ENCODE peak calls at places on chromosomes 1 and 21, in four cellular contexts. N is heart right ventricle, G is GM23338, I is stomach. B is an unnamed sample. For H3K36me3, the result is how much of the 10 kb centered on the place peaks cover.

GRCh38 chr1:35857830-35858229 is 25.2 kb upstream of the AGO1 start:
- DNase-seq in N (no peak), G (peak), I (no peak), B (no peak)

GRCh38 chr21:35113064-35113463 is 64.0 kb upstream of the RUNX1 start:
- DNase-seq in N (no peak), G (no peak), I (no peak), B (no peak)

GRCh38 chr1:116373451-116374339 is 651 bp downstream of the ATP1A1 start:
- DNase-seq in N (peak), G (peak), I (peak), B (peak)

GRCh38 chr1:115251856-115252255 is 86.2 kb downstream of the NGF start:
- DNase-seq in N (no peak), G (no peak), I (no peak), B (no peak)

GRCh38 chr21:40020651-40021050 is 153.4 kb downstream of the PCP4 start:
- DNase-seq in N (no peak), G (no peak), I (no peak), B (no peak)

GRCh38 chr1:223052931-223053330 is 90.1 kb downstream of the TLR5 start:
- DNase-seq in N (no peak), G (no peak), I (no peak), B (no peak)

GRCh38 chr1:42280841-42281240 is 54.2 kb downstream of the FOXJ3 start:
- DNase-seq in N (no peak), G (no peak), I (no peak), B (no peak)

GRCh38 chr1:88191917-88192316 is 492.2 kb upstream of the PKN2 start:
- DNase-seq in N (no peak), G (no peak), I (no peak), B (no peak)

GRCh38 chr1:168767885-168768584 is 39.0 kb upstream of the DPT start:
- DNase-seq in N (peak), G (no peak), I (peak), B (no peak)

GRCh38 chr1:33170351-33171274 is 11.2 kb downstream of the TRIM62 start:
- DNase-seq in N (peak), G (no peak), I (no peak), B (no peak)

GRCh38 chr21:43343095-43343991 is 83.6 kb downstream of the SIK1 start:
- DNase-seq in N (no peak), G (no peak), I (peak), B (peak)

GRCh38 chr1:55584521-55585401 is 369.6 kb upstream of the USP24 start:
- DNase-seq in N (no peak), G (peak), I (no peak), B (no peak)

GRCh38 chr1:93346472-93346991 is 825 bp downstream of the DR1 start:
- DNase-seq in N (no peak), G (peak), I (no peak), B (peak)

GRCh38 chr1:220786337-220787068 is at the start of gene MTARC1:
- DNase-seq in N (peak), G (peak), I (peak), B (peak)

GRCh38 chr1:168734271-168734670 is 5.3 kb upstream of the DPT start:
- DNase-seq in N (no peak), G (no peak), I (no peak), B (no peak)

GRCh38 chr1:57310992-57311790 is 112.7 kb downstream of the DAB1 start:
- DNase-seq in N (no peak), G (no peak), I (no peak), B (peak)

GRCh38 chr1:236016782-236017400 is 48.0 kb downstream of the NID1 start:
- DNase-seq in N (no peak), G (no peak), I (no peak), B (no peak)

GRCh38 chr1:159823401-159823800 is 3.3 kb upstream of the SLAMF8 start:
- DNase-seq in N (no peak), G (no peak), I (no peak), B (no peak)

GRCh38 chr1:2645776-2646175 is 13.0 kb upstream of the MMEL1 start:
- DNase-seq in N (no peak), G (no peak), I (no peak), B (no peak)

GRCh38 chr1:39104158-39105060 is 78.3 kb downstream of the NDUFS5 start:
- DNase-seq in N (no peak), G (peak), I (no peak), B (peak)

GRCh38 chr1:17825273-17826164 is 70.4 kb downstream of the ACTL8 start:
- DNase-seq in N (no peak), G (no peak), I (peak), B (no peak)

GRCh38 chr1:50976111-50976889 is 6.3 kb downstream of the CDKN2C start:
- DNase-seq in N (no peak), G (peak), I (no peak), B (no peak)

GRCh38 chr21:29332461-29333354 is 34.0 kb downstream of the BACH1 start:
- DNase-seq in N (no peak), G (no peak), I (no peak), B (no peak)

GRCh38 chr1:45038661-45039364 is 26.8 kb downstream of the UROD start:
- DNase-seq in N (no peak), G (no peak), I (no peak), B (no peak)

GRCh38 chr1:227388214-227388613 is 69.9 kb upstream of the CDC42BPA start:
- DNase-seq in N (no peak), G (no peak), I (no peak), B (no peak)

GRCh38 chr1:6016191-6016865 is 24.1 kb upstream of the NPHP4 start:
- DNase-seq in N (no peak), G (no peak), I (no peak), B (no peak)

GRCh38 chr1:62735491-62736171 is 47.4 kb upstream of the DOCK7 start:
- DNase-seq in N (no peak), G (no peak), I (no peak), B (no peak)

GRCh38 chr1:229205854-229206253 is 65.1 kb upstream of the RAB4A start:
- DNase-seq in N (no peak), G (no peak), I (no peak), B (no peak)

GRCh38 chr1:235009074-235009473 is 119.6 kb downstream of the TOMM20 start:
- DNase-seq in N (no peak), G (no peak), I (no peak), B (no peak)

GRCh38 chr1:56864430-56864829 is 9.8 kb downstream of the C8A start:
- DNase-seq in N (no peak), G (no peak), I (no peak), B (no peak)

GRCh38 chr1:111563619-111564018 is 56.0 kb upstream of the RAP1A start:
- DNase-seq in N (no peak), G (no peak), I (no peak), B (no peak)
- H3K27ac ChIP-seq in N (no peak), G (no peak), I (no peak), B (no peak)

GRCh38 chr1:154803203-154803920 is 66.7 kb downstream of the KCNN3 start:
- DNase-seq in N (no peak), G (no peak), I (no peak), B (no peak)

GRCh38 chr1:154802336-154803003 is 67.6 kb downstream of the KCNN3 start:
- DNase-seq in N (no peak), G (no peak), I (no peak), B (no peak)

GRCh38 chr1:154799188-154799587 is 70.9 kb downstream of the KCNN3 start:
- DNase-seq in N (no peak), G (no peak), I (no peak), B (no peak)

GRCh38 chr1:154798645-154799044 is 71.4 kb downstream of the KCNN3 start:
- DNase-seq in N (no peak), G (no peak), I (no peak), B (no peak)

DNA sequence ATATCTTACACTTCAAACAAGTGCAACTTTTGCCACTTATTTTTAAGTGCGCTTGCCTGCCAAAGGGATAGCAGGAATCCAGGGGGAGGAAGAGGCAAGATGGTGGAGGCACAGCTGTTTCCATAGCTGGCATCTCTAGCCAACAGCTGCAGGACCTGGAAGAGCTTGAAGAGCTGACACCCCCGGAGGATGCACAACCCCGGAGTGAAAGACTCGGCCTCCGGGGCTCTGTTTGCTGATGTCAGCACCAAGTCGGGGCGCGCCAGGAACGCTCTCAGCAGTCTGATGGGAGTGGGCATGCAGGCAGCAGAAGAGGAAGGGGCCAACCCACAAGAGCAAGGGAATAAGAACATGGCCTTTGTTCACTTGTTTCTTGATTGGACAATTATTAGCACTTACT is 68.5 kb downstream of the KCNN3 start:
- DNase-seq in N (no peak), G (no peak), I (no peak), B (no peak)
- H3K36me3 ChIP-seq in N (under half), G (under half), I (under half), B (under half)

DNA sequence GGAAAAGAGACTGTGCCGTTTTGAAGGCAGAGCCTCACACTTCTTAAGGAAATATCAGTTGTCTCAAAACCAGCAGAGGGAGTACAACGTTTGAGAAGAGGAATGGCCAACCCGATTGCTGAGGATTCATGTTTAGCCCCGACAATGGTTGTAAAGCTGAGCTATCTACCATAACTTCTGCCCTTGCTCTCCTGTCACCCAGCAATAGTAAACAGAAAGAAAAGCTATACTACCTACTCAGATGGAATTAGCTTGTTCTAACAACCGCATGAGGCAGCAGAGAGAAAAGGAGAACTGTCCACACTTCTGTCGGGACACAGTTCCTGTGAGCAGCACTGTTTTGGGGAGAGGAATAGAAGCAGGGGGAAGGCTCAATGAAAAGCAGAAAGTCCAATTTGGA is 91.2 kb downstream of the SLC45A1 start:
- DNase-seq in N (no peak), G (peak), I (no peak), B (no peak)
- TF ChIP-seq CTCF in N (peak), G (peak), I (no peak), B (peak)

GRCh38 chr1:204885790-204886189 is 15.1 kb downstream of the NFASC start:
- DNase-seq in N (no peak), G (no peak), I (no peak), B (no peak)

GRCh38 chr1:204883405-204883804 is 12.7 kb downstream of the NFASC start:
- DNase-seq in N (no peak), G (no peak), I (no peak), B (peak)

GRCh38 chr1:204887846-204888245 is 17.2 kb downstream of the NFASC start:
- DNase-seq in N (no peak), G (no peak), I (no peak), B (no peak)

GRCh38 chr1:204882479-204882878 is 11.8 kb downstream of the NFASC start:
- DNase-seq in N (no peak), G (no peak), I (peak), B (no peak)

GRCh38 chr1:204885288-204885711 is 14.6 kb downstream of the NFASC start:
- DNase-seq in N (no peak), G (no peak), I (no peak), B (peak)
- H3K27ac ChIP-seq in N (peak), G (no peak), I (peak), B (no peak)

DNA sequence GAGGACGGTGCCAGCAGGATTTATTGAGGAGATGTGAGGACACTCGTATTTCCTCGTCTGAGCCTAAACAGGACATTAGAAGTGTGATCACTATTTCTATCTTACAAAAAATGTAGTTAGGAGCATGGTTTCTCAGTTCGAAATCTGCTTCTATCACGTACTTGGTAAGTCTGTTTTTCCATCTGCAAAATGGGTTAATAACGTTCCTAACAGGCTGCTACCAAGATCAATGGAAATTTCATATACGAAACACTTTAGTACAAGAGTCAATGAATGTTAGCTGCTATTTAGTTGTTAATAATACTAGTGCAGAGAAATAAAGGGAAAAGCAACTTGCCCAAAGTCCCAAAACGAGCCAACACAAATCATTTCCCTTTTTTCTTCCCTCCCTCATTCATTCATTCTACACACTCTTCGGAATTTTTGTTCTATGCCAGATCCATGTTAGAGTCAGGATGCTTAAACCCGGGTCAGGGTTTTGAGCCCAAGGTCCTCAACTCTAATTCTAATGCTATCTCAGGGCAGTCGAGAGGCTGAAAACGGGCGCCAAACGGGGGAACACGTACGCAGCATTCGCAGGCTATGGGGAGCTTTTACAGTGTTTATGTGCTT is 608 bp downstream of the SNRNP40 start:
- DNase-seq in N (no peak), G (no peak), I (no peak), B (no peak)
- H3K36me3 ChIP-seq in N (under half), G (under half), I (under half), B (under half)

DNA sequence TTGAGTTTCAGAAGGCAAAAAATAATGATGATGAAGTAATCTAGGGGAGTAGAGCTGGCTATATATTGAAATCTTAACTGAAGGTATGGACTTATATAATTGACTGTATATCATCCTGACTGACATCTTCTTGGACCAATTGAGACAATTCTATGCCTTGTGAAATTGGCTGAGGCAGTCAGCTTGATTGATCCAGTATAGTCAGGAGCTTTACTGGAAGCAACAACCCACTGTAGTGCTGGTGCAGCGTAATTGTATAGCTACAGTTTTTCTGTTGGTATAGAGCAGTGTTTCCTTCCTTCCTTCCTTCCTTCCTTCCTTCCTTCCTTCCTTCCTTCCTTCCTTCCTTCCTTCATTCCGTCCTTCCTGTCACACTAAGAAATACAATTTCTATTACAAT is 268.0 kb downstream of the NUF2 start:
- DNase-seq in N (no peak), G (no peak), I (no peak), B (no peak)
- TF ChIP-seq CTCF in N (no peak), G (no peak), I (no peak), B (no peak)

GRCh38 chr1:15656464-15656863 is 27.7 kb upstream of the PLEKHM2 start:
- DNase-seq in N (no peak), G (no peak), I (no peak), B (no peak)

GRCh38 chr1:15654091-15654690 is 29.9 kb upstream of the PLEKHM2 start:
- DNase-seq in N (no peak), G (no peak), I (no peak), B (no peak)

GRCh38 chr1:15660151-15660550 is 24.0 kb upstream of the PLEKHM2 start:
- DNase-seq in N (no peak), G (no peak), I (no peak), B (no peak)

GRCh38 chr1:15662539-15662938 is 21.6 kb upstream of the PLEKHM2 start:
- DNase-seq in N (no peak), G (no peak), I (no peak), B (no peak)

GRCh38 chr1:15657026-15657425 is 27.1 kb upstream of the PLEKHM2 start:
- DNase-seq in N (no peak), G (no peak), I (no peak), B (no peak)
- H3K27ac ChIP-seq in N (peak), G (no peak), I (no peak), B (no peak)

GRCh38 chr1:155913969-155914757 is 3.0 kb upstream of the RIT1 start:
- DNase-seq in N (no peak), G (no peak), I (no peak), B (no peak)

GRCh38 chr1:155919801-155920200 is 8.7 kb upstream of the RIT1 start:
- DNase-seq in N (no peak), G (no peak), I (no peak), B (no peak)

GRCh38 chr1:155920717-155921116 is 9.6 kb upstream of the RIT1 start:
- DNase-seq in N (no peak), G (no peak), I (no peak), B (no peak)

DNA sequence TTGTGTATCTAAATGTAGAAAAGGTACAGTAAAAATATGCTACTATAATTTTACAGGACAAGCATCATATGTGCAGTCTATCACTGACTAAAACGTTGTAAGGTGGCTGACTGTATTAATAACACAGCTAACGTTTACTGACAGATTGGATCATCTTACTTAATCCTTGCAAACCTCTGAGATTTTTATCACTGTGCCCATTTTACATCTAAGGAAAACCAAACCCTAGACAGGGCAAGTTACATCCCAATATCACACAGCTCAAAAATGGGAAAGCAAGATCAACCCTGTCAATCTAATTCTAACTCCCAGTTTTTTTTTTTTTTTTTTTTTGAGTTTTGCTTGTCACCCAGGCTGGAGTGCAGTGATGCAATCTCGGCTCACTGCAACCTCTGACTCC is 7.5 kb upstream of the RIT1 start:
- DNase-seq in N (no peak), G (no peak), I (no peak), B (no peak)
- H3K36me3 ChIP-seq in N (half or more), G (half or more), I (half or more), B (under half)